ENCODE peak calls at places on chromosomes 2 and 18, in six cellular contexts. Q, D, Z, H, C and Y are unnamed samples.

GRCh38 chr2:192194065-192194865 is 468 bp downstream of the TMEFF2 start:
- DNase-seq in Q (peak; percentile 39), D (no peak), Z (peak; percentile 7), H (peak; percentile 41), C (peak; percentile 66), Y (peak; percentile 14)

GRCh38 chr2:205376071-205376470 is 306.2 kb upstream of the NRP2 start:
- DNase-seq in Q (no peak), D (no peak), Z (no peak), H (no peak), C (no peak), Y (no peak)

GRCh38 chr18:69031571-69032451 is 233.9 kb downstream of the CCDC102B start:
- DNase-seq in Q (no peak), D (no peak), Z (no peak), H (no peak), C (no peak), Y (no peak)

GRCh38 chr2:234996041-234996440 is 44.2 kb downstream of the SH3BP4 start:
- DNase-seq in Q (no peak), D (no peak), Z (no peak), H (no peak), C (no peak), Y (no peak)

GRCh38 chr2:8609357-8609804 is 72.5 kb upstream of the ID2 start:
- DNase-seq in Q (no peak), D (peak; percentile 40), Z (peak; percentile 97), H (peak; percentile 43), C (no peak), Y (no peak)

GRCh38 chr2:172273910-172274571 is 153.3 kb upstream of the ITGA6 start:
- DNase-seq in Q (no peak), D (no peak), Z (no peak), H (no peak), C (no peak), Y (no peak)

GRCh38 chr18:69898241-69898861 is 49.3 kb downstream of the CD226 start:
- DNase-seq in Q (no peak), D (no peak), Z (no peak), H (no peak), C (no peak), Y (no peak)

GRCh38 chr2:24409166-24409565 is 48.8 kb upstream of the ITSN2 start:
- DNase-seq in Q (no peak), D (no peak), Z (no peak), H (no peak), C (no peak), Y (no peak)

GRCh38 chr18:8367217-8367988 is 241.8 kb upstream of the RAB12 start:
- DNase-seq in Q (no peak), D (peak; percentile 83), Z (peak; percentile 80), H (peak; percentile 12), C (peak; percentile 83), Y (peak; percentile 58)

GRCh38 chr2:106053116-106053515 is 141.0 kb downstream of the UXS1 start:
- DNase-seq in Q (peak; percentile 31), D (no peak), Z (no peak), H (peak; percentile 2), C (no peak), Y (no peak)

GRCh38 chr2:197059498-197059897 is 133.0 kb upstream of the PGAP1 start:
- DNase-seq in Q (no peak), D (no peak), Z (no peak), H (no peak), C (no peak), Y (no peak)

GRCh38 chr2:62197017-62197586 is 1.2 kb downstream of the B3GNT2 start:
- DNase-seq in Q (no peak), D (no peak), Z (no peak), H (no peak), C (no peak), Y (peak; percentile 9)

GRCh38 chr2:127508621-127509034 is 17.7 kb downstream of the IWS1 start:
- DNase-seq in Q (peak; percentile 99), D (no peak), Z (no peak), H (peak; percentile 98), C (no peak), Y (no peak)

GRCh38 chr2:66437601-66438497 is 2.9 kb downstream of the MEIS1 start:
- DNase-seq in Q (no peak), D (no peak), Z (peak; percentile 50), H (peak; percentile 58), C (no peak), Y (no peak)

GRCh38 chr2:120857931-120858330 is 122.3 kb downstream of the GLI2 start:
- DNase-seq in Q (no peak), D (no peak), Z (no peak), H (no peak), C (no peak), Y (no peak)

GRCh38 chr2:216491757-216492635 is 6.6 kb upstream of the RPL37A start:
- DNase-seq in Q (no peak), D (no peak), Z (no peak), H (no peak), C (no peak), Y (no peak)

GRCh38 chr2:73897240-73897583 is 4.4 kb downstream of the ACTG2 start:
- DNase-seq in Q (no peak), D (no peak), Z (no peak), H (no peak), C (no peak), Y (no peak)

GRCh38 chr2:69300650-69301049 is 86.4 kb downstream of the GFPT1 start:
- DNase-seq in Q (no peak), D (no peak), Z (no peak), H (no peak), C (no peak), Y (no peak)

GRCh38 chr2:649461-650342 is 27.5 kb downstream of the TMEM18 start:
- DNase-seq in Q (no peak), D (peak; percentile 16), Z (no peak), H (no peak), C (peak; percentile 29), Y (no peak)

GRCh38 chr2:221571391-221572179 is 519 bp downstream of the EPHA4 start:
- DNase-seq in Q (peak; percentile 37), D (no peak), Z (peak; percentile 60), H (peak; percentile 71), C (peak; percentile 73), Y (peak; percentile 48)

GRCh38 chr2:109728809-109729208 is 65.3 kb upstream of the RGPD5 start:
- DNase-seq in Q (no peak), D (no peak), Z (no peak), H (no peak), C (peak; percentile 4), Y (no peak)

DNA sequence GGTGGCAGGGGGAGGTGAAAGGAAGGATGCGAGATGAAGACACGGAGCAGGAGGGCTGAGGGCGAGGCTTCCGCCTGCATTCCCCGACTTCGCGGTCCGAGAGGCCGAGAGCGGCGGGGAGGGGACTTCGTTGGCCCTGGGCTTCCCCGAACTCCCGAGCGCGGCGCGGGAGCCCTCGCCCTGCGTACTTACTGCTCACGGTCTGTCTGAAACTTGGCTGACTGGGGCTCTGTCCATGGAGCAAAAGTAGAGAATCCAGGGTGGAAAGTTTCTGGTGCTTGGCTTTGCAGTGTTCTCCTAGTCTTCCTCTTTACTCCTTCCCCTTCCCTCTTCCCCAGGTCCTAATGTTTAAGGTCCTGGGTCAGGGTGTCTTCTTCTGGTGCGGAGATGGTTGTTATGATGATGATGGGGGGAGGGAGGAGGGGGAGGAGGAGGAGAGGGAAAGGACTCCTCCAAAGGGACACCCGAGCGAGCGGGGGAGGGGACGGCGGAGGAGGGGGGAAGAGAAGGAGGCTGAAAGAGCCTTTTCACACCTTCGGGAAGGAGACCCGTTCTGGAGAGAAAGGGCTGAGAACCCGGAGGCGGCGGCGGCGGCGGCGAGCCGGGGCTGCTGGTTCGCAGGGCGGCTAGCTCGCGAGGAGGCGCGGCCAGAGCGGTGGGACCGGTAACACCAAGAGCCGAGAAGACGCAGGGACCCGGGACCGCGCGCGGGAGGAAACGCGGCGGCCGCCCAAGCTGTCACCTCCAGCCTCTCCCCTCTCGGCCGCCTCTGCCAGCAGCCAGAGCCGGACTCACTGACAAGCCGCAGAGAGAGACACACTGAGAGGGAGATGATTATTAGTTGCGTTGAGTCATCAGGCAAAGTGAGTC is at the start of gene SATB2:
- DNase-seq in Q (peak; percentile 78), D (peak; percentile 72), Z (peak; percentile 81), H (peak; percentile 71), C (peak; percentile 74), Y (peak; percentile 31)
- H3K9ac ChIP-seq in Q (peak within 1 kb of the TSS; percentile 91), D (no peak within 1 kb of the TSS), Z (peak within 1 kb of the TSS; percentile 83), H (peak within 1 kb of the TSS; percentile 92), C (peak within 1 kb of the TSS; percentile 38), Y (peak within 1 kb of the TSS; percentile 93)

DNA sequence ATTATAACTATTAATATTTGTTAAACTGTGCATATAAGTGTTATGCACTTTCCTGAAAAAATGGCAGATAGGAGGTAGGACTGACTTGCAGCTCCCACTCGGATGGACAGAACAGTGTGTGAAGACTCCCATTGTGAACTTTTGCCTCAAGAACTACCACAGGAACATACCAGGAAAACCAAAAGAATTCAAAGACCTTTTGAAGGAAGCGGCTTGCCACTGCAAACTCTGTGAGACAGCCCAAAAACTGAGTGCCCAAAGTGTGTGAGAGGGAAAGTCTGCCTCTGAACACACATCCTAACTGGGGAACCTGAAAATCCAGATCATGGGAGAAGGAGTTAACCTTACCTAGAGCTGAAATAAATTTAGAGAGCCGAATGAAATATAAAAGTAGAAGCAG is 171.0 kb downstream of the ZBTB7C start:
- DNase-seq in Q (no peak), D (no peak), Z (no peak), H (no peak), C (no peak), Y (no peak)
- H2BK5ac ChIP-seq in Q (no peak overlapping the region), D (no peak overlapping the region), Z (no peak overlapping the region), H (no peak overlapping the region), C (no peak overlapping the region), Y (no peak overlapping the region)

DNA sequence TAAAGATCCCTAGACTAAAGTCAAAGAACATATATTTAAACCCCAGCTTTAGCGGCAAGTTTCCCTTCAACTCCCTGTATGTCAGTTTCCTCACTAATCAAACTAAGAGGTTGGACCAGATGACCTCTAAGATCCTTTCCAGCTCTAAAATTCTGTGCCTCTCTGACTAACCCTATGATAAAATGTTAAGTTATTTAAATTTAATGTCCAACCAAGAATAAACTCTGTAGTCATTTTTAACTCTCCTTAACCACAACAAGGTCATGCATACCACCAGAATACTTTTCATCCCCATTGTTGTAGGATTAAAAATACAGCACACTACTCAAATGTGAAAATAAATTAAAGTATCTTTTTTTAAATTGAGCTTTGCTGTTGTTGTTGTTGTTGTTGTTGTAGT is 5.2 kb upstream of the PDE1A start:
- DNase-seq in Q (peak; percentile 8), D (no peak), Z (no peak), H (no peak), C (no peak), Y (no peak)
- H2BK15ac ChIP-seq in Q (no peak overlapping the region), D (no peak overlapping the region), Z (no peak overlapping the region), H (no peak overlapping the region), C (no peak overlapping the region), Y (no peak overlapping the region)

GRCh38 chr2:201798252-201798918 is 8.0 kb upstream of the CDK15 start:
- DNase-seq in Q (peak; percentile 96), D (no peak), Z (no peak), H (peak; percentile 81), C (no peak), Y (no peak)
- H3K9ac ChIP-seq in Q (peak overlapping the region; percentile 26), D (no peak overlapping the region), Z (no peak overlapping the region), H (no peak overlapping the region), C (no peak overlapping the region), Y (no peak overlapping the region)

DNA sequence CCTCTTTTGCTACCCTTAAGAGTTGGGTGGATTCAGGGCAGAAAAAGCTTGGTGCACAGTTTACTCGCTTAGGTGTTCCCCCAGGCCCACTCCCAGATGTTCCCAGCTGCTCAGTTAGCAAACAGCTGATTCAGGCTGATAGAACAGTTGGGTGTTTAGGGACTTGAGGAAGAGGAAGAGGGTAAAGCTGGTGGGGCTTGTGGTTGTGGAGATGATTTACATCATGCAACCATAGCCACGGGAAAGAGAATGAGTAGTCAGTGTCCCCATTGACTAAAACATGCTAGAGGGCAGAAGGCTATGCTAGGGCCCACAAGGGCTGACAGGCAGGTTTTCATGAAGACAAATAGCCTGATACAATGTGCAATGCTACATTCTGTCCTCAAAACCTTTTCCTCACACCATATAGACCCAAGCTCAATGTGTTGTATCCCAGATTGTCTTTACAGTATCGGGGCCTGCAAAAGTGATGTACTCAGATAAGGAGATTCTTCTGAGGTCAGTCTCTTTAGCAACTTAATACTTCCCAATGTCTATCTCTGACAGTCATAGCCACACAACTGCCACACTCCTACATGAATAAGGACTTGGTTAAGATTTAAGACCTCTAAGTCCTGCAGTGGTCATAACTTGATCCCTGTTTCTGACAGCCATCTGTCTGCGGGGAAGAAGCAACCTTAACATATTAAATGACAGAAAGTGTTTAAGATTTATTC is 15.6 kb downstream of the COLEC12 start:
- DNase-seq in Q (no peak), D (no peak), Z (no peak), H (peak; percentile 27), C (no peak), Y (no peak)
- H2BK5ac ChIP-seq in Q (no peak overlapping the region), D (no peak overlapping the region), Z (no peak overlapping the region), H (no peak overlapping the region), C (no peak overlapping the region), Y (no peak overlapping the region)